ENCODE peak calls at places on chromosome 14, in four cellular contexts. F is K562, V is SK-N-SH, S is HepG2. D is an unnamed sample.

GRCh38 chr14:21101802-21102413 is 1.0 kb downstream of the TMEM253 start:
- DNase-seq in F (peak; percentile 36), V (no peak), S (no peak), D (no peak)

GRCh38 chr14:85701116-85701515 is 171.2 kb downstream of the FLRT2 start:
- DNase-seq in F (no peak), V (no peak), S (no peak), D (no peak)

GRCh38 chr14:71300474-71301359 is 393.5 kb downstream of the PCNX1 start:
- DNase-seq in F (no peak), V (no peak), S (no peak), D (no peak)

GRCh38 chr14:76715102-76715926 is 46.0 kb upstream of the VASH1 start:
- DNase-seq in F (peak; percentile 65), V (no peak), S (no peak), D (no peak)

GRCh38 chr14:31961881-31962280 is 115.2 kb upstream of the ARHGAP5 start:
- DNase-seq in F (no peak), V (no peak), S (no peak), D (no peak)

GRCh38 chr14:24398298-24398942 is 383 bp upstream of the NYNRIN start:
- DNase-seq in F (no peak), V (peak; percentile 73), S (no peak), D (peak; percentile 64)

GRCh38 chr14:85824526-85824925 is 294.6 kb downstream of the FLRT2 start:
- DNase-seq in F (no peak), V (no peak), S (no peak), D (no peak)

GRCh38 chr14:36967892-36968555 is 204.4 kb downstream of the SLC25A21 start:
- DNase-seq in F (no peak), V (no peak), S (no peak), D (no peak)

GRCh38 chr14:68685419-68686211 is 107.3 kb downstream of the ZFP36L1 start:
- DNase-seq in F (no peak), V (no peak), S (peak; percentile 60), D (no peak)

GRCh38 chr14:67228325-67228984 is 12.8 kb upstream of the PALS1 start:
- DNase-seq in F (no peak), V (no peak), S (no peak), D (no peak)

GRCh38 chr14:63986789-63987533 is 134.2 kb downstream of the SYNE2 start:
- DNase-seq in F (no peak), V (no peak), S (no peak), D (no peak)

GRCh38 chr14:100107236-100107635 is 42.0 kb downstream of the EVL start:
- DNase-seq in F (peak; percentile 20), V (no peak), S (no peak), D (no peak)

GRCh38 chr14:34906287-34906686 is 31.1 kb upstream of the BAZ1A start:
- DNase-seq in F (no peak), V (no peak), S (no peak), D (no peak)
- TF ChIP-seq FOXJ3 in F (no peak), V (no peak), S (no peak), D (no peak)

DNA sequence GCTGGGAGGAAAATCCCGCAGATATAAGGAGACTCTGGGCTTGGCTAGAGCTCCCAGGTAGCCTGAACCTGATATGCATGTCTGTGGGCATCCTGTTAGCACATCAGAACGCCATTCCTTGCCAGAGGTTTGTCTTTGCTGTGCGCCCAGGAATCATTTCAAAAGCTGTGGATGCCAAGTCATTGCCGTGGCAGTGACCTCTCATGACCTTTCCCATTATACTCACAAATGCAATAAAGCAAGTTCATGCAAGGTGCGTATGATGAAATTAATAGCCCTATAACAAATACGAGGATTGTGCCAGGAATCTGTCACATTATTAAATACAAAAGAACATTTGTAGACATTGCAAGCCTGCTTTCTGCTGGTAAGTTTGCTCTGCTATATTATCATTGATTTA is 229.1 kb upstream of the PELI2 start:
- DNase-seq in F (no peak), V (no peak), S (no peak), D (no peak)
- TF ChIP-seq FOXJ3 in F (no peak), V (no peak), S (no peak), D (no peak)

DNA sequence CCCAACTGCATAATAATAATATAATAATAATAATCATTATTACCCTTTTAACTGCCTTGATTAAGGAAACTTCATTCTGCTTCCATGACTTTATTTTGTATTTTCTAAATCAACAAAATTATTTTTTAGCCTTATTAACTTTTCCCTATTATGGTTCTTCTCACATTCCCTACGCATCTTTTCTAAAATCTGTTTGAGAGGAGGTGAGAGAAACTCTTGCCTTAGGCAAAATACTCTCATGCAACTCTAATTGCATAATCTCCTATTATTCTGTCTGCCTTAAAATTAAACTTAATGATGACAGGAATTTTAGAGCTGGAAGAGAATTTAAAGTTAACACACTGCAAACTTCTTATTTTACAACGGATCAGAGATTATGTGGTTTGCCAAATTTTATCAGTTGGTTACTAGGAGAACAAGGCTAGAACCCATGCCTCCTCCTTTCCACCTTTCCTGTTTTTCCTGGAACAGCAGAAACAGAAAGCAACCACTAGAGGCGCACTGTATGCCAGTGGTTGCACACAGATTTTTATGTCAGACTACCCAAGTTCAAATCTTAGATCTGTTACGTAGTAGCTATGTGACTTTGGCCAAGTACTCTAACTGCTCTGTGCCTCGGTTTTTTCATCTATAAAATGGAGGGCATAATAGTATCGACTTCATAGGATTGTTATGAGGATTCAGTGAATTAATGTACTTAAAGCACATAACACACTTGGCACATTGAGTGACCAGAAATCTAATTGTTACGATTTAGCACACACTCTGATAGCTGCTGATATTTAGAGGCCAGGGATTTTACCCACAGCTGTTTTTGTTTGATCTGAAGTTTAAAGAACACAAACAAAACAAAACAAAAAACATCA is 4.4 kb upstream of the BRMS1L start:
- DNase-seq in F (peak; percentile 32), V (peak; percentile 61), S (peak; percentile 83), D (no peak)
- TF ChIP-seq FOXJ3 in F (no peak), V (no peak), S (no peak), D (no peak)

GRCh38 chr14:39316844-39317553 is 83.3 kb downstream of the MIA2 start:
- DNase-seq in F (peak; percentile 6), V (no peak), S (no peak), D (no peak)
- TF ChIP-seq FOXJ3 in F (no peak), V (no peak), S (no peak), D (no peak)

GRCh38 chr14:35808076-35808657 is 928 bp downstream of the RALGAPA1 start:
- DNase-seq in F (peak; percentile 9), V (no peak), S (no peak), D (peak; percentile 32)
- TF ChIP-seq FOXJ3 in F (no peak), V (no peak), S (no peak), D (no peak)

GRCh38 chr14:94670692-94671285 is 58.6 kb downstream of the SERPINA3 start:
- DNase-seq in F (no peak), V (no peak), S (no peak), D (no peak)
- TF ChIP-seq FOXJ3 in F (no peak), V (no peak), S (no peak), D (no peak)

GRCh38 chr14:98186140-98186539 is 1085.9 kb downstream of the BCL11B start:
- DNase-seq in F (no peak), V (no peak), S (no peak), D (no peak)
- TF ChIP-seq FOXJ3 in F (no peak), V (no peak), S (no peak), D (no peak)

DNA sequence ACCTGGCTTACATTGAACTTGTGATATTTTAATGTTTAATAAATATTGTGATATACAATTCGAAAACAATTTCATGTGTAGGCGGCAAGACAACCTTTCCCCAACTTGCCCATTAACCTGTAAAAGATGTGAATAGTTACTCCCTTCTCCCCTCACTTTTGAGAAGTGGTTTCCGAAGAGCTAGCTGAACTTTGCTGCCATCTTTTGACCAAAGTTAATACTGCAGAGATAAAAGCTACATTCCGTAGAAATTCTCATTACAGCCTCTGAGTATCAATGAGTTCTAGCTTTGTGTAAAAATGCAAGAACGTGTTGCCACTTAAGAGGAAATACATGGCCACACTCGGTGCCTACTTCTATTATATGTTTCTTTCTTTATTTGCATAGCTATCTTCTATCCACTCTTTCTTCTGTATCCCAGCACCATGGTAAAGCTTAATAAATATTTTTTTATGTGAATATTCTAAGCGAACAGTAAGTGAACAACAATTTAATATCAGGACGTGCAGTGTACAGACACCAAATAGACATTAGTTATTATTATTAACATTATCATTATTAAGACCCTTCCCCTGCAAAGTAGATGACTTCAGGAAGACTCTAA is 105.1 kb upstream of the TMEM260 start:
- DNase-seq in F (peak; percentile 22), V (peak; percentile 43), S (peak; percentile 16), D (no peak)
- TF ChIP-seq FOXJ3 in F (no peak), V (no peak), S (no peak), D (no peak)

GRCh38 chr14:94570440-94570839 is 9.2 kb downstream of the SERPINA4 start:
- DNase-seq in F (no peak), V (no peak), S (no peak), D (no peak)

GRCh38 chr14:94572637-94573303 is 8.5 kb upstream of the SERPINA5 start:
- DNase-seq in F (no peak), V (no peak), S (peak; percentile 90), D (no peak)

GRCh38 chr14:94571950-94572349 is 9.3 kb upstream of the SERPINA5 start:
- DNase-seq in F (no peak), V (no peak), S (peak; percentile 37), D (no peak)

GRCh38 chr14:94570002-94570400 is 8.8 kb downstream of the SERPINA4 start:
- DNase-seq in F (no peak), V (no peak), S (no peak), D (no peak)

DNA sequence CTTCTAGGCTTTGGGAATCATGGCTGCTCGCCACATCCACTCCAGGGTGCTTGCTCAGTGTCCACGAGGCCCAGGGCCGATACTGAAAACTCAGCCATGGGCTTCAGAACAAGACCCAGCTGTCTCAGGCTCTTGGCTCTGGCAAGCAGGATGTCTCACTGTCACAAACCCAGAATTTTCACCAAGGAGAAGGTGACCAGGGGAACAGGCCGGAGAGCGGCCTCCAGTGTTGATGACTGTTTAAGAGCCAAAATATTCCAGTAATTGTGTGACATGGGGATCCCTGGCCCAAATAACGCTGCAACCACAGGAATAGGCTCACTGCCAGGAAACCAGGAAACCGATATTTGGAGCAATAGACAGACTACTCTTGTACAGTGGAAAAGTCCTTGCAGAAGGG is 9.8 kb upstream of the SERPINA5 start:
- DNase-seq in F (no peak), V (no peak), S (no peak), D (no peak)
- TF ChIP-seq FOXJ3 in F (no peak), V (no peak), S (no peak), D (no peak)